ENCODE peak calls at places on chromosomes 3 and 15, in nine cellular contexts. I is B cell, E is AG08395, C is NCI-H1417, N is HT1080, J is fibroblast of pulmonary artery, F is kidney epithelial cell, A is heart right ventricle, R is NCI-H187 treated with DMSO at 0.1 percent for 48 hours. P is an unnamed sample.

GRCh38 chr15:50765202-50765967 is at the start of gene SPPL2A:
- DNase-seq in F (peak), J (peak), E (peak), R (peak), C (peak), A (peak), N (peak), I (peak), P (peak)

GRCh38 chr3:131018970-131019369 is 7.7 kb downstream of the ASTE1 start:
- DNase-seq in R (no peak), A (no peak), N (no peak), J (no peak), F (no peak), C (no peak), E (no peak), I (no peak), P (no peak)

GRCh38 chr15:45307230-45307924 is 55.3 kb downstream of the SLC28A2 start:
- DNase-seq in N (peak), E (peak), A (no peak), I (peak), J (peak), F (no peak), R (no peak), C (no peak), P (peak)

GRCh38 chr3:127389415-127389814 is 101.6 kb upstream of the PRR20G start:
- DNase-seq in J (no peak), I (no peak), R (no peak), N (peak), E (no peak), F (no peak), A (no peak), C (no peak), P (peak)

GRCh38 chr15:67359431-67360082 is 105.0 kb downstream of the IQCH start:
- DNase-seq in E (no peak), F (no peak), A (no peak), C (no peak), R (no peak), I (no peak), J (no peak), N (no peak), P (no peak)

GRCh38 chr3:114221165-114221880 is 16.1 kb downstream of the ZNF80 start:
- DNase-seq in R (no peak), I (no peak), A (no peak), N (peak), J (peak), F (no peak), C (no peak), E (no peak), P (no peak)

GRCh38 chr3:30440880-30441279 is 165.5 kb upstream of the TGFBR2 start:
- DNase-seq in J (peak), C (no peak), N (no peak), F (no peak), E (no peak), I (no peak), A (no peak), R (no peak), P (no peak)

GRCh38 chr3:42875325-42876151 is at the start of gene CYP8B1:
- DNase-seq in J (no peak), C (no peak), N (no peak), A (no peak), F (no peak), R (no peak), E (no peak), I (no peak), P (no peak)

GRCh38 chr3:54870423-54870822 is 57.4 kb downstream of the LRTM1 start:
- DNase-seq in A (no peak), R (no peak), F (peak), N (peak), E (peak), J (peak), C (no peak), I (no peak), P (peak)

GRCh38 chr3:122258757-122259371 is 66.2 kb upstream of the CSTA start:
- DNase-seq in J (peak), C (peak), I (peak), A (peak), N (peak), R (peak), F (no peak), E (peak), P (peak)

GRCh38 chr3:4739289-4740236 is 239.7 kb upstream of the BHLHE40 start:
- DNase-seq in N (no peak), E (no peak), J (no peak), F (no peak), C (no peak), R (no peak), A (no peak), I (no peak), P (no peak)

GRCh38 chr3:96991812-96992211 is 177.4 kb downstream of the EPHA6 start:
- DNase-seq in J (no peak), A (no peak), C (no peak), E (no peak), N (no peak), F (no peak), R (no peak), I (no peak), P (no peak)

GRCh38 chr3:76586471-76586870 is 453.4 kb upstream of the ROBO2 start:
- DNase-seq in I (no peak), J (no peak), A (no peak), F (no peak), R (no peak), E (no peak), N (no peak), C (no peak), P (no peak)

GRCh38 chr3:183555541-183556081 is at the start of gene KLHL6:
- DNase-seq in N (peak), R (no peak), J (peak), C (no peak), F (no peak), E (no peak), I (peak), A (peak), P (no peak)

P was measured in EL.